ENCODE peak calls at places on chromosomes 7 and 10, in nine cellular contexts. One of them, this sample, is unnamed.

GRCh38 chr7:30925117-30925516 is 13.5 kb downstream of the AQP1 start:
- DNase-seq in mammary epithelial cell: no peak
- DNase-seq in Calu3: no peak
- DNase-seq in GM12865: no peak
- DNase-seq in fibroblast of lung: no peak
- DNase-seq in astrocyte of the spinal cord: no peak
- DNase-seq in brain microvascular endothelial cell: no peak
- DNase-seq in CD4-positive, alpha-beta T cell: no peak
- DNase-seq in adrenal gland: no peak
- DNase-seq in this sample: no peak

GRCh38 chr10:17239671-17240460 is 11.8 kb downstream of the VIM start:
- DNase-seq in Calu3: no peak
- DNase-seq in fibroblast of lung: no peak
- DNase-seq in adrenal gland: no peak
- DNase-seq in GM12865: no peak
- DNase-seq in CD4-positive, alpha-beta T cell: no peak
- DNase-seq in mammary epithelial cell: no peak
- DNase-seq in brain microvascular endothelial cell: no peak
- DNase-seq in astrocyte of the spinal cord: no peak
- DNase-seq in this sample: no peak

GRCh38 chr7:28565990-28566389 is 153.7 kb downstream of the CREB5 start:
- DNase-seq in brain microvascular endothelial cell: no peak
- DNase-seq in GM12865: no peak
- DNase-seq in CD4-positive, alpha-beta T cell: no peak
- DNase-seq in mammary epithelial cell: no peak
- DNase-seq in Calu3: no peak
- DNase-seq in fibroblast of lung: no peak
- DNase-seq in adrenal gland: no peak
- DNase-seq in astrocyte of the spinal cord: no peak
- DNase-seq in this sample: no peak

GRCh38 chr10:104080762-104081161 is 4.9 kb downstream of the COL17A1 start:
- DNase-seq in astrocyte of the spinal cord: no peak
- DNase-seq in fibroblast of lung: peak; percentile 11
- DNase-seq in adrenal gland: no peak
- DNase-seq in CD4-positive, alpha-beta T cell: no peak
- DNase-seq in GM12865: peak; percentile 59
- DNase-seq in Calu3: no peak
- DNase-seq in brain microvascular endothelial cell: no peak
- DNase-seq in mammary epithelial cell: no peak
- DNase-seq in this sample: peak; percentile 33

GRCh38 chr7:121755286-121755685 is 117.7 kb upstream of the PTPRZ1 start:
- DNase-seq in mammary epithelial cell: no peak
- DNase-seq in brain microvascular endothelial cell: no peak
- DNase-seq in fibroblast of lung: no peak
- DNase-seq in astrocyte of the spinal cord: peak; percentile 8
- DNase-seq in adrenal gland: no peak
- DNase-seq in GM12865: no peak
- DNase-seq in CD4-positive, alpha-beta T cell: no peak
- DNase-seq in Calu3: no peak
- DNase-seq in this sample: no peak

GRCh38 chr10:33116293-33116697 is 158.3 kb upstream of the ITGB1 start:
- DNase-seq in CD4-positive, alpha-beta T cell: no peak
- DNase-seq in fibroblast of lung: peak; percentile 90
- DNase-seq in GM12865: peak; percentile 43
- DNase-seq in Calu3: no peak
- DNase-seq in mammary epithelial cell: no peak
- DNase-seq in brain microvascular endothelial cell: peak; percentile 59
- DNase-seq in astrocyte of the spinal cord: peak; percentile 81
- DNase-seq in adrenal gland: no peak
- DNase-seq in this sample: peak; percentile 64

GRCh38 chr7:41294556-41295454 is 408.1 kb downstream of the INHBA start:
- DNase-seq in Calu3: no peak
- DNase-seq in adrenal gland: no peak
- DNase-seq in mammary epithelial cell: no peak
- DNase-seq in GM12865: no peak
- DNase-seq in fibroblast of lung: no peak
- DNase-seq in brain microvascular endothelial cell: no peak
- DNase-seq in astrocyte of the spinal cord: no peak
- DNase-seq in CD4-positive, alpha-beta T cell: no peak
- DNase-seq in this sample: no peak

GRCh38 chr7:100590077-100590737 is 4.1 kb downstream of the FBXO24 start:
- DNase-seq in adrenal gland: no peak
- DNase-seq in Calu3: no peak
- DNase-seq in GM12865: no peak
- DNase-seq in astrocyte of the spinal cord: no peak
- DNase-seq in fibroblast of lung: no peak
- DNase-seq in brain microvascular endothelial cell: no peak
- DNase-seq in CD4-positive, alpha-beta T cell: no peak
- DNase-seq in mammary epithelial cell: no peak
- DNase-seq in this sample: no peak

GRCh38 chr10:58438340-58438739 is 53.1 kb downstream of the TFAM start:
- DNase-seq in brain microvascular endothelial cell: peak; percentile 22
- DNase-seq in adrenal gland: no peak
- DNase-seq in CD4-positive, alpha-beta T cell: no peak
- DNase-seq in fibroblast of lung: peak; percentile 81
- DNase-seq in mammary epithelial cell: peak; percentile 67
- DNase-seq in GM12865: no peak
- DNase-seq in astrocyte of the spinal cord: peak; percentile 63
- DNase-seq in Calu3: no peak
- DNase-seq in this sample: no peak

GRCh38 chr7:11243739-11244138 is 270.1 kb downstream of the PHF14 start:
- DNase-seq in mammary epithelial cell: no peak
- DNase-seq in fibroblast of lung: no peak
- DNase-seq in GM12865: no peak
- DNase-seq in Calu3: no peak
- DNase-seq in adrenal gland: no peak
- DNase-seq in brain microvascular endothelial cell: no peak
- DNase-seq in CD4-positive, alpha-beta T cell: no peak
- DNase-seq in astrocyte of the spinal cord: no peak
- DNase-seq in this sample: no peak

GRCh38 chr10:110010076-110011069 is 2.6 kb downstream of the ADD3 start:
- DNase-seq in brain microvascular endothelial cell: no peak
- DNase-seq in adrenal gland: no peak
- DNase-seq in fibroblast of lung: peak; percentile 53
- DNase-seq in Calu3: no peak
- DNase-seq in astrocyte of the spinal cord: no peak
- DNase-seq in GM12865: peak; percentile 66
- DNase-seq in CD4-positive, alpha-beta T cell: peak; percentile 26
- DNase-seq in mammary epithelial cell: no peak
- DNase-seq in this sample: peak; percentile 73

GRCh38 chr7:34675749-34676374 is 17.8 kb downstream of the NPSR1 start:
- DNase-seq in astrocyte of the spinal cord: peak; percentile 7
- DNase-seq in GM12865: peak; percentile 37
- DNase-seq in brain microvascular endothelial cell: no peak
- DNase-seq in fibroblast of lung: peak; percentile 11
- DNase-seq in mammary epithelial cell: no peak
- DNase-seq in adrenal gland: no peak
- DNase-seq in Calu3: peak; percentile 66
- DNase-seq in CD4-positive, alpha-beta T cell: no peak
- DNase-seq in this sample: peak; percentile 34

GRCh38 chr7:92668564-92668963 is 78.4 kb upstream of the FAM133B start:
- DNase-seq in astrocyte of the spinal cord: no peak
- DNase-seq in mammary epithelial cell: no peak
- DNase-seq in fibroblast of lung: no peak
- DNase-seq in CD4-positive, alpha-beta T cell: no peak
- DNase-seq in GM12865: no peak
- DNase-seq in brain microvascular endothelial cell: no peak
- DNase-seq in Calu3: no peak
- DNase-seq in adrenal gland: no peak
- DNase-seq in this sample: no peak

GRCh38 chr10:110912374-110912773 is 6.6 kb downstream of the BBIP1 start:
- DNase-seq in astrocyte of the spinal cord: peak; percentile 62
- DNase-seq in brain microvascular endothelial cell: peak; percentile 31
- DNase-seq in adrenal gland: no peak
- DNase-seq in GM12865: no peak
- DNase-seq in Calu3: no peak
- DNase-seq in CD4-positive, alpha-beta T cell: no peak
- DNase-seq in fibroblast of lung: peak; percentile 77
- DNase-seq in mammary epithelial cell: no peak
- DNase-seq in this sample: no peak

GRCh38 chr7:152355474-152356057 is 80.2 kb downstream of the KMT2C start:
- DNase-seq in fibroblast of lung: no peak
- DNase-seq in CD4-positive, alpha-beta T cell: no peak
- DNase-seq in astrocyte of the spinal cord: no peak
- DNase-seq in mammary epithelial cell: no peak
- DNase-seq in Calu3: no peak
- DNase-seq in GM12865: peak; percentile 24
- DNase-seq in adrenal gland: no peak
- DNase-seq in brain microvascular endothelial cell: no peak
- DNase-seq in this sample: no peak

GRCh38 chr7:101589052-101589451 is 40.0 kb downstream of the MYL10 start:
- DNase-seq in astrocyte of the spinal cord: no peak
- DNase-seq in mammary epithelial cell: no peak
- DNase-seq in GM12865: no peak
- DNase-seq in adrenal gland: no peak
- DNase-seq in Calu3: no peak
- DNase-seq in fibroblast of lung: no peak
- DNase-seq in CD4-positive, alpha-beta T cell: no peak
- DNase-seq in brain microvascular endothelial cell: no peak
- DNase-seq in this sample: no peak

GRCh38 chr7:151451626-151452025 is 11.7 kb upstream of the CRYGN start:
- DNase-seq in brain microvascular endothelial cell: no peak
- DNase-seq in GM12865: no peak
- DNase-seq in CD4-positive, alpha-beta T cell: no peak
- DNase-seq in fibroblast of lung: no peak
- DNase-seq in Calu3: no peak
- DNase-seq in astrocyte of the spinal cord: no peak
- DNase-seq in mammary epithelial cell: no peak
- DNase-seq in adrenal gland: no peak
- DNase-seq in this sample: no peak

GRCh38 chr7:141102436-141102835 is 28.6 kb downstream of the TMEM178B start:
- DNase-seq in adrenal gland: no peak
- DNase-seq in brain microvascular endothelial cell: no peak
- DNase-seq in GM12865: no peak
- DNase-seq in astrocyte of the spinal cord: no peak
- DNase-seq in fibroblast of lung: no peak
- DNase-seq in mammary epithelial cell: no peak
- DNase-seq in Calu3: no peak
- DNase-seq in CD4-positive, alpha-beta T cell: no peak
- DNase-seq in this sample: no peak

GRCh38 chr7:141103847-141104429 is 30.1 kb downstream of the TMEM178B start:
- DNase-seq in astrocyte of the spinal cord: no peak
- DNase-seq in GM12865: no peak
- DNase-seq in CD4-positive, alpha-beta T cell: no peak
- DNase-seq in adrenal gland: no peak
- DNase-seq in Calu3: no peak
- DNase-seq in brain microvascular endothelial cell: no peak
- DNase-seq in mammary epithelial cell: no peak
- DNase-seq in fibroblast of lung: no peak
- DNase-seq in this sample: no peak
- TF ChIP-seq CTCF in astrocyte of the spinal cord: no peak
- TF ChIP-seq CTCF in GM12865: no peak
- TF ChIP-seq CTCF in CD4-positive, alpha-beta T cell: no peak
- TF ChIP-seq CTCF in adrenal gland: no peak
- TF ChIP-seq CTCF in Calu3: no peak
- TF ChIP-seq CTCF in brain microvascular endothelial cell: no peak
- TF ChIP-seq CTCF in mammary epithelial cell: no peak
- TF ChIP-seq CTCF in fibroblast of lung: no peak
- TF ChIP-seq CTCF in this sample: no peak

DNA sequence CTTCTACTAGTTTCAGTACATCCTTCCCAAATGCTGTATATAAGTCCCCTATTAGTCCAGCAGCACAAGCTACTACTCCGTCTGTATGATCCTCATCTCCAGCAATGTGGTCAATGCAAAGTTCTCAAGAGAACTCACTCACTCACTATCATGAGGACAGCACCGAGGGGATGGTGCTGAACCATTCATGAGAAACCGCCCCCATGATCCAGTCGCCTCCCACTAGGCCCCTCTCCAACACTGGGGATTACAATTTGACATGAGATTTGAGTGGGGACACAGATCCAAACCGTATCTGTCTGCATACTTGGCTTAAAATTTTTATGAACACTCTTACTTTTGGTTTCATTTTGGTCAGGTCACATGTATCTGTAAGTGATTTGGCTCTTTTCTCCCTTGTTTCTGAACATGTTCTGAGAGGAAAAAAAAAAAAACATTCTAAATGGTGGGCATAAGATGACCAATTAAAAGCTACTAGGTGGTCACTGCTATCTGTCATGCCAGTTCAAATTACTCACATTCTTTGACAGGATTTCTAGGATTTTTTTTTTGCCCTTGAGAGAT is 60.1 kb downstream of the ZNF783 start:
- DNase-seq in fibroblast of lung: peak; percentile 21
- DNase-seq in mammary epithelial cell: no peak
- DNase-seq in adrenal gland: no peak
- DNase-seq in CD4-positive, alpha-beta T cell: no peak
- DNase-seq in astrocyte of the spinal cord: peak; percentile 13
- DNase-seq in GM12865: no peak
- DNase-seq in Calu3: no peak
- DNase-seq in brain microvascular endothelial cell: peak; percentile 14
- DNase-seq in this sample: no peak
- TF ChIP-seq CTCF in fibroblast of lung: no peak
- TF ChIP-seq CTCF in mammary epithelial cell: no peak
- TF ChIP-seq CTCF in adrenal gland: no peak
- TF ChIP-seq CTCF in CD4-positive, alpha-beta T cell: no peak
- TF ChIP-seq CTCF in astrocyte of the spinal cord: no peak
- TF ChIP-seq CTCF in GM12865: no peak
- TF ChIP-seq CTCF in Calu3: no peak
- TF ChIP-seq CTCF in brain microvascular endothelial cell: no peak
- TF ChIP-seq CTCF in this sample: no peak

DNA sequence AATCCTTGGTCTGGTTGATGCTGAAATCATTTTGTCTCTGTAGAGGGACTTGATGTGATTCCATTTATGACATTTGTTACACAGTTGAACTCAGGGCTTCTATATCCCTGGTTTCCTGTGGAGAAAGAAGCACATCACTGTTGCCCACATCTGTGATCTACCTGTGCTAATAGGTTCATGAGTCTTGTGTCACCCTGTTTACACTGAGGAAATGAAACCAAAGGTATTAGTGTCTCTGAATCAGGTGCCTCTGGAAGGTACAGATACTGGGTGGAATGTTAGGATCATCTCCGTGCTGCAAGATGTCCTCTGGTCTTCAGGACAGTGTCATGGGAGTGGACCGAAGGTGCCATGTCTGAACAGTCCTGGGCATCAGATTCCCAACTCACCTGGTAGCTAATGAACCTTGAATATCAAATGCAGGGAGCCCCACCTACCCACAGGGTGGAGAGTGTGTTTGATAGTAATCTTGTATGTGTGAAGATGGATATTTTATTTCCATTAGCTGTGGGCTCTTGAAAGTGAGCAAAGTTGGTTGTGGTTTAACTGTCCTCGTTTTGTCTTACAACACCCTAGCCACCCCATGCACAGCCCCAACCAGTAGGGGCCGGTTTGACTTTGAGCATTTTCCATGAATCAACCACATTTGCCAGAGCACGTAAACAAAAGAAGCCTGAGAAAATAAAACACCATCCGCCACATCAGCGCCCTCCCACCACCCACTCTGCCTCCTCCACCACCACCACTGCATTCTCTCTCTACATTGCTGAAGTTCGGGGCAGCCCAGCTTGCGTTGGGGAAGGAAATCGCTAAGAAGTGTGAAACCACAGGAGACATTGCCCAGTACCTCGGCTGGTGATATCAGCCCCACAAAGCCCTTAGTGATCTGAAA is 40.7 kb downstream of the TARP start:
- DNase-seq in astrocyte of the spinal cord: peak; percentile 72
- DNase-seq in adrenal gland: no peak
- DNase-seq in CD4-positive, alpha-beta T cell: peak; percentile 45
- DNase-seq in fibroblast of lung: peak; percentile 73
- DNase-seq in mammary epithelial cell: no peak
- DNase-seq in brain microvascular endothelial cell: peak; percentile 26
- DNase-seq in GM12865: peak; percentile 73
- DNase-seq in Calu3: no peak
- DNase-seq in this sample: peak; percentile 94
- TF ChIP-seq CTCF in astrocyte of the spinal cord: no peak
- TF ChIP-seq CTCF in adrenal gland: no peak
- TF ChIP-seq CTCF in CD4-positive, alpha-beta T cell: no peak
- TF ChIP-seq CTCF in fibroblast of lung: no peak
- TF ChIP-seq CTCF in mammary epithelial cell: no peak
- TF ChIP-seq CTCF in brain microvascular endothelial cell: no peak
- TF ChIP-seq CTCF in GM12865: no peak
- TF ChIP-seq CTCF in Calu3: no peak
- TF ChIP-seq CTCF in this sample: no peak

GRCh38 chr10:133275683-133276092 is 980 bp downstream of the ADAM8 start:
- DNase-seq in mammary epithelial cell: no peak
- DNase-seq in fibroblast of lung: no peak
- DNase-seq in Calu3: peak; percentile 53
- DNase-seq in astrocyte of the spinal cord: no peak
- DNase-seq in CD4-positive, alpha-beta T cell: peak; percentile 38
- DNase-seq in brain microvascular endothelial cell: no peak
- DNase-seq in adrenal gland: no peak
- DNase-seq in GM12865: peak; percentile 68
- DNase-seq in this sample: peak; percentile 77
- TF ChIP-seq CTCF in mammary epithelial cell: no peak
- TF ChIP-seq CTCF in fibroblast of lung: no peak
- TF ChIP-seq CTCF in Calu3: no peak
- TF ChIP-seq CTCF in astrocyte of the spinal cord: no peak
- TF ChIP-seq CTCF in CD4-positive, alpha-beta T cell: peak; percentile 33
- TF ChIP-seq CTCF in brain microvascular endothelial cell: no peak
- TF ChIP-seq CTCF in adrenal gland: no peak
- TF ChIP-seq CTCF in GM12865: peak; percentile 58
- TF ChIP-seq CTCF in this sample: peak; percentile 40

This sample was measured in activated CD8-positive, alpha-beta T cell treated with anti-CD3 and anti-CD28 coated beads for 36 hours.